ENCODE peak calls at places on chromosomes 3 and 15, in five cellular contexts. One of them, this sample, is unnamed.

GRCh38 chr15:96361309-96362000 is 31.0 kb downstream of the NR2F2 start:
- DNase-seq in IMR-90: no peak
- DNase-seq in mesendoderm: peak
- DNase-seq in H1: peak
- DNase-seq in neuronal stem cell: no peak
- DNase-seq in this sample: no peak

GRCh38 chr3:194245474-194245873 is 105.7 kb downstream of the CPN2 start:
- DNase-seq in IMR-90: no peak
- DNase-seq in mesendoderm: no peak
- DNase-seq in neuronal stem cell: no peak
- DNase-seq in H1: no peak
- DNase-seq in this sample: no peak

GRCh38 chr3:166519443-166519842 is 682.2 kb upstream of the BCHE start:
- DNase-seq in IMR-90: no peak
- DNase-seq in H1: no peak
- DNase-seq in neuronal stem cell: no peak
- DNase-seq in mesendoderm: no peak
- DNase-seq in this sample: no peak

GRCh38 chr3:50267280-50267913 is 1.6 kb upstream of the SEMA3B start:
- DNase-seq in neuronal stem cell: no peak
- DNase-seq in mesendoderm: no peak
- DNase-seq in IMR-90: no peak
- DNase-seq in H1: peak
- DNase-seq in this sample: no peak

GRCh38 chr3:100319951-100320350 is 14.6 kb upstream of the NIT2 start:
- DNase-seq in mesendoderm: no peak
- DNase-seq in neuronal stem cell: no peak
- DNase-seq in IMR-90: no peak
- DNase-seq in H1: no peak
- DNase-seq in this sample: no peak

GRCh38 chr3:140505256-140505655 is 172.6 kb upstream of the TRIM42 start:
- DNase-seq in neuronal stem cell: peak
- DNase-seq in H1: no peak
- DNase-seq in IMR-90: no peak
- DNase-seq in mesendoderm: peak
- DNase-seq in this sample: no peak

GRCh38 chr3:53842436-53843194 is 3.6 kb downstream of the CHDH start:
- DNase-seq in H1: peak
- DNase-seq in neuronal stem cell: no peak
- DNase-seq in IMR-90: peak
- DNase-seq in mesendoderm: peak
- DNase-seq in this sample: no peak

GRCh38 chr15:61731081-61731480 is 329.2 kb downstream of the VPS13C start:
- DNase-seq in neuronal stem cell: no peak
- DNase-seq in H1: no peak
- DNase-seq in IMR-90: no peak
- DNase-seq in mesendoderm: no peak
- DNase-seq in this sample: no peak

GRCh38 chr15:69854521-69855171 is 243.1 kb downstream of the TLE3 start:
- DNase-seq in mesendoderm: peak
- DNase-seq in IMR-90: peak
- DNase-seq in H1: no peak
- DNase-seq in neuronal stem cell: no peak
- DNase-seq in this sample: peak

GRCh38 chr15:88833196-88833595 is 30.0 kb downstream of the ACAN start:
- DNase-seq in mesendoderm: no peak
- DNase-seq in H1: no peak
- DNase-seq in neuronal stem cell: no peak
- DNase-seq in IMR-90: no peak
- DNase-seq in this sample: no peak

GRCh38 chr3:171654809-171655208 is 155.5 kb downstream of the PLD1 start:
- DNase-seq in H1: no peak
- DNase-seq in mesendoderm: no peak
- DNase-seq in neuronal stem cell: no peak
- DNase-seq in IMR-90: peak
- DNase-seq in this sample: no peak

GRCh38 chr3:187051066-187051465 is 88.2 kb downstream of the RPL39L start:
- DNase-seq in mesendoderm: no peak
- DNase-seq in neuronal stem cell: no peak
- DNase-seq in H1: no peak
- DNase-seq in IMR-90: no peak
- DNase-seq in this sample: no peak

GRCh38 chr15:70342141-70342540 is 244.4 kb upstream of the TLE3 start:
- DNase-seq in mesendoderm: no peak
- DNase-seq in H1: no peak
- DNase-seq in IMR-90: no peak
- DNase-seq in neuronal stem cell: no peak
- DNase-seq in this sample: no peak

GRCh38 chr3:177448987-177449975 is 252.0 kb upstream of the TBL1XR1 start:
- DNase-seq in H1: no peak
- DNase-seq in neuronal stem cell: no peak
- DNase-seq in IMR-90: peak
- DNase-seq in mesendoderm: peak
- DNase-seq in this sample: peak

GRCh38 chr3:194300392-194300758 is 50.8 kb downstream of the CPN2 start:
- DNase-seq in IMR-90: peak
- DNase-seq in H1: no peak
- DNase-seq in neuronal stem cell: no peak
- DNase-seq in mesendoderm: peak
- DNase-seq in this sample: peak

GRCh38 chr3:194296832-194297666 is 54.1 kb downstream of the CPN2 start:
- DNase-seq in IMR-90: no peak
- DNase-seq in mesendoderm: peak
- DNase-seq in neuronal stem cell: peak
- DNase-seq in H1: peak
- DNase-seq in this sample: peak

GRCh38 chr3:53056442-53056841 is 10.6 kb upstream of the SFMBT1 start:
- DNase-seq in neuronal stem cell: no peak
- DNase-seq in mesendoderm: peak
- DNase-seq in H1: peak
- DNase-seq in IMR-90: peak
- DNase-seq in this sample: peak

GRCh38 chr3:172516318-172517214 is 6.7 kb downstream of the TNFSF10 start:
- DNase-seq in IMR-90: peak
- DNase-seq in neuronal stem cell: no peak
- DNase-seq in H1: no peak
- DNase-seq in mesendoderm: no peak
- DNase-seq in this sample: peak

GRCh38 chr3:9211155-9211950 is 38.1 kb downstream of the SRGAP3 start:
- DNase-seq in IMR-90: peak
- DNase-seq in mesendoderm: no peak
- DNase-seq in neuronal stem cell: no peak
- DNase-seq in H1: no peak
- DNase-seq in this sample: peak

GRCh38 chr15:50224606-50225005 is 40.9 kb downstream of the HDC start:
- DNase-seq in mesendoderm: no peak
- DNase-seq in H1: no peak
- DNase-seq in IMR-90: peak
- DNase-seq in neuronal stem cell: no peak
- DNase-seq in this sample: peak

GRCh38 chr3:40869939-40870338 is 329.4 kb upstream of the CTNNB1 start:
- DNase-seq in H1: peak
- DNase-seq in mesendoderm: peak
- DNase-seq in neuronal stem cell: no peak
- DNase-seq in IMR-90: no peak
- DNase-seq in this sample: no peak

GRCh38 chr15:99442268-99442897 is 123.4 kb upstream of the MEF2A start:
- DNase-seq in H1: no peak
- DNase-seq in IMR-90: peak
- DNase-seq in neuronal stem cell: no peak
- DNase-seq in mesendoderm: peak
- DNase-seq in this sample: peak

GRCh38 chr15:65638681-65639089 is 16.9 kb downstream of the SLC24A1 start:
- DNase-seq in neuronal stem cell: peak
- DNase-seq in mesendoderm: peak
- DNase-seq in IMR-90: peak
- DNase-seq in H1: no peak
- DNase-seq in this sample: peak

GRCh38 chr3:73602171-73602570 is 22.6 kb downstream of the PDZRN3 start:
- DNase-seq in neuronal stem cell: no peak
- DNase-seq in mesendoderm: peak
- DNase-seq in IMR-90: peak
- DNase-seq in H1: no peak
- DNase-seq in this sample: peak

GRCh38 chr15:92074646-92075045 is 221.1 kb downstream of the SLCO3A1 start:
- DNase-seq in neuronal stem cell: no peak
- DNase-seq in H1: no peak
- DNase-seq in IMR-90: peak
- DNase-seq in mesendoderm: peak
- DNase-seq in this sample: no peak

GRCh38 chr15:28918141-28918983 is 32.6 kb downstream of the APBA2 start:
- DNase-seq in neuronal stem cell: peak
- DNase-seq in H1: peak
- DNase-seq in mesendoderm: peak
- DNase-seq in IMR-90: no peak
- DNase-seq in this sample: peak

GRCh38 chr3:72339750-72340025 is 508.6 kb downstream of the SHQ1 start:
- DNase-seq in neuronal stem cell: no peak
- DNase-seq in mesendoderm: peak
- DNase-seq in H1: no peak
- DNase-seq in IMR-90: no peak
- DNase-seq in this sample: no peak

GRCh38 chr3:194739498-194740284 is 54.0 kb downstream of the FAM43A start:
- DNase-seq in neuronal stem cell: no peak
- DNase-seq in mesendoderm: peak
- DNase-seq in IMR-90: no peak
- DNase-seq in H1: no peak
- DNase-seq in this sample: peak

GRCh38 chr15:78077053-78077859 is at the start of gene TBC1D2B:
- DNase-seq in mesendoderm: peak
- DNase-seq in IMR-90: peak
- DNase-seq in H1: peak
- DNase-seq in neuronal stem cell: peak
- DNase-seq in this sample: peak

GRCh38 chr3:51434746-51435323 is 43.8 kb downstream of the RBM15B start:
- DNase-seq in H1: peak
- DNase-seq in mesendoderm: peak
- DNase-seq in IMR-90: peak
- DNase-seq in neuronal stem cell: peak
- DNase-seq in this sample: peak

GRCh38 chr3:6255229-6255628 is 605.7 kb upstream of the GRM7 start:
- DNase-seq in neuronal stem cell: no peak
- DNase-seq in H1: no peak
- DNase-seq in mesendoderm: no peak
- DNase-seq in IMR-90: no peak
- DNase-seq in this sample: no peak

GRCh38 chr15:92818658-92819311 is 81.3 kb upstream of the CHD2 start:
- DNase-seq in H1: no peak
- DNase-seq in IMR-90: no peak
- DNase-seq in neuronal stem cell: no peak
- DNase-seq in mesendoderm: peak
- DNase-seq in this sample: no peak

GRCh38 chr15:74387988-74388955 is 20.8 kb upstream of the CYP11A1 start:
- DNase-seq in neuronal stem cell: no peak
- DNase-seq in mesendoderm: peak
- DNase-seq in IMR-90: no peak
- DNase-seq in H1: no peak
- DNase-seq in this sample: no peak
- H2BK5ac ChIP-seq in neuronal stem cell: no peak
- H2BK5ac ChIP-seq in mesendoderm: no peak
- H2BK5ac ChIP-seq in IMR-90: peak
- H2BK5ac ChIP-seq in H1: no peak
- H2BK5ac ChIP-seq in this sample: no peak

DNA sequence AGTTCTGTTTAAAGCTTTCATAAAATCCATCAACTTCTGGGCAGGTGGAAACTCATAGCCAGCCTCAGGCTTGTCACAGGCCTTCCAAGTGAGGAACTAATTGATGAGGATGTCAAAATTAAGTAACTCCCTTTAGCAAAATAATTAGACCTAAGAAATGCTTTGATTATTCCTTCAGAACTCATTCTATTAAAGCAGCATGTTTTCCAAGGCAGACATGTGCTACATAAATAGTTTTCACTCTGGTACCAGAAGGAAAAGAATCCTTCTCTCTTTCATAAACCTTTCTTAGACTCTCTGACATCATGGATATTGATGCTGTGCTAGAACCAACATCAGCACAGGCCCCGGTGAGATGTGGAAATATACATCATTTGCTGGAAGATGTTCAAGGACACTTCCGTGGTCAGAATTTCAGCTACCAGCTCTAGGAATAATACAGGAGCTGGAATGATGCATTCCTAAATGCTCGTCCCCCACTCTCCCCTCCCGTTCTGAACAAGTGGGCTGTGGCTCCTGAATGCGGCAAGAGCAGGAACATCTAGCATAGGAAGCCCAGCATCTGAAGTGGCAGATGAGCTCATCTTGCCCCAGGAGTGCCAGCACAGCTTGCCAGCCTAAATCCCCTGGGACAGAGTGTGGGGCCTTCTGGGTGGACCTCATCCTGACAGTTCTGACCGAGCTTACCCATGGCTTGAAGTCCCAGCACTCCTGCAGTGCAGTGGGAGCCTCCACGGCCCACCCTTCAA is 82.4 kb downstream of the WWTR1 start:
- DNase-seq in IMR-90: peak
- DNase-seq in H1: no peak
- DNase-seq in neuronal stem cell: no peak
- DNase-seq in mesendoderm: peak
- DNase-seq in this sample: peak
- H3K9ac ChIP-seq in IMR-90: peak
- H3K9ac ChIP-seq in H1: no peak
- H3K9ac ChIP-seq in neuronal stem cell: no peak
- H3K9ac ChIP-seq in mesendoderm: peak
- H3K9ac ChIP-seq in this sample: peak

DNA sequence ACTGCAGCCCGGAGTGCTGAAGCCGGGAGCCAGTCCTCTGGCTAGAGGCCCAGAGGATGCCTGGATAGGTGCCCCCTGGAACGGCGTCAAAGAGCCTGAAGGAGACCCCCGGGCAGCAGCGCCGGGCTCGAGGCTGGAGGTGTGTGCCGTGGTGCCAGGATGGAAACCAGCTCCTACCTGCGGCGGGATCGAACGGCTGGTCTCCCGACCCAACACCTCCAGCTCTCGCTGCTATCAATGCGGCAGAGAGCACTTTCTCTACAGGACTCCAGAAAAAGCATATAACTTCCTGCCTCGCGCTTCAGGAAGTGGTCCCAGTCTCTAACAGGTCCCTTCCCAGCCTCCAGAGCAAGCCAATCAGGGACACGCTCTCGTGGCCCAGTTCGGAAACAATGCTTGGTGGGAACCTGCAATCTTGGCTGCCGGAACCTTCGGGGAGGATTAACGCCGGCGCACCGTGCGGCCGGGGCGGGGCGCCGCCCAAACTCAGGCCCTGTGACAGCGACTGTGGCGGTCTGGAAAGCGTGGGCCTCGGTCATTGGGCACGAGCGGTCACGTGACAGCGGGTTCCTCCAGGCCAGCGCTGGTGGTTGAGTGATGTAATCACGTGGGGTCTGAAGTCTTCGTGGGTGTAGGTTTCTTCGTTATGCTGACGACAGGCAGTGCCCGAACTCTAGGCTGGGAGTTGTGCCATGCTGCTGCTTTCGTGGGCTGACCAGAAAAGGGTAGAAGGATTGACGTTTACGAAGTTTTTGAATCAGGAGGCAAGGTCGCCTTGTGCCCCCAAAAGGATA is at the start of gene SLC33A1:
- DNase-seq in neuronal stem cell: peak
- DNase-seq in mesendoderm: peak
- DNase-seq in IMR-90: peak
- DNase-seq in H1: peak
- DNase-seq in this sample: peak
- H2BK120ac ChIP-seq in neuronal stem cell: no peak
- H2BK120ac ChIP-seq in mesendoderm: no peak
- H2BK120ac ChIP-seq in IMR-90: peak
- H2BK120ac ChIP-seq in H1: peak
- H2BK120ac ChIP-seq in this sample: peak

GRCh38 chr3:107142786-107143185 is 234.5 kb upstream of the CCDC54 start:
- DNase-seq in H1: no peak
- DNase-seq in neuronal stem cell: peak
- DNase-seq in IMR-90: no peak
- DNase-seq in mesendoderm: peak
- DNase-seq in this sample: no peak
- H2BK5ac ChIP-seq in H1: no peak
- H2BK5ac ChIP-seq in neuronal stem cell: no peak
- H2BK5ac ChIP-seq in IMR-90: no peak
- H2BK5ac ChIP-seq in mesendoderm: no peak
- H2BK5ac ChIP-seq in this sample: no peak